ENCODE peak calls at places on chromosomes 6 and 20, in six cellular contexts. A, O, T, H, X and C are unnamed samples.
A peak's percentile ranks its signal among the peaks of the same experiment; 100 is the strongest.

GRCh38 chr6:125004198-125004597 is 42.0 kb downstream of the RNF217 start:
- DNase-seq in X (no peak), T (no peak), O (no peak), A (peak; percentile 15), H (peak; percentile 42), C (no peak)

GRCh38 chr6:126720326-126720725 is 380.4 kb downstream of the CENPW start:
- DNase-seq in X (no peak), T (no peak), O (no peak), A (no peak), H (no peak), C (no peak)

GRCh38 chr6:157537518-157537917 is 156.5 kb downstream of the ZDHHC14 start:
- DNase-seq in X (no peak), A (no peak), H (no peak), O (no peak), T (no peak), C (peak; percentile 36)

GRCh38 chr20:19779634-19780033 is 21.6 kb downstream of the RIN2 start:
- DNase-seq in T (no peak), X (no peak), H (no peak), A (peak; percentile 46), O (no peak), C (no peak)

GRCh38 chr6:31729515-31729978 is 448 bp upstream of the DDAH2 start:
- DNase-seq in O (peak; percentile 67), X (peak; percentile 97), H (peak; percentile 99), T (peak; percentile 79), A (peak; percentile 79), C (peak; percentile 77)

GRCh38 chr20:21393142-21393541 is 4.2 kb downstream of the NKX2-4 start:
- DNase-seq in T (no peak), A (no peak), H (peak; percentile 67), X (no peak), O (no peak), C (no peak)

GRCh38 chr6:18211338-18211737 is 53.0 kb downstream of the DEK start:
- DNase-seq in H (no peak), X (no peak), O (no peak), A (no peak), T (no peak), C (no peak)

GRCh38 chr20:52416959-52417358 is 225.4 kb upstream of the ZFP64 start:
- DNase-seq in A (no peak), X (no peak), H (no peak), T (no peak), O (no peak), C (no peak)

GRCh38 chr20:32028647-32029372 is 18.6 kb downstream of the CCM2L start:
- DNase-seq in X (no peak), T (no peak), A (peak; percentile 48), H (peak; percentile 11), O (no peak), C (no peak)